ENCODE peak calls at places on chromosomes 11 and 22, in six cellular contexts. I is mesenchymal stem cell, M is mesendoderm, H is IMR-90, W is neuronal stem cell, F is trophoblast cell. A is an unnamed sample. For H3K4me1, the result is how much of the 10 kb centered on the place peaks cover.

GRCh38 chr11:116272181-116272789 is 500.5 kb downstream of the BUD13 start:
- DNase-seq in I (no peak), M (peak), H (no peak), W (no peak), F (no peak), A (no peak)

GRCh38 chr11:68997124-68997994 is 15.7 kb downstream of the MRGPRF start:
- DNase-seq in I (no peak), M (no peak), H (no peak), W (no peak), F (no peak), A (peak)

GRCh38 chr22:33706100-33706499 is 214.2 kb downstream of the LARGE1 start:
- DNase-seq in I (no peak), M (peak), H (no peak), W (no peak), F (no peak), A (peak)

GRCh38 chr11:120660024-120660565 is 148.5 kb downstream of the GRIK4 start:
- DNase-seq in I (peak), M (peak), H (peak), W (no peak), F (peak), A (peak)

GRCh38 chr11:2924821-2925675 is 4.2 kb downstream of the PHLDA2 start:
- DNase-seq in I (no peak), M (no peak), H (no peak), W (no peak), F (peak), A (no peak)

GRCh38 chr11:47889714-47890441 is 41.7 kb upstream of the NUP160 start:
- DNase-seq in I (no peak), M (no peak), H (no peak), W (no peak), F (no peak), A (no peak)

GRCh38 chr22:30753701-30754100 is 59.0 kb downstream of the OSBP2 start:
- DNase-seq in I (no peak), M (no peak), H (no peak), W (no peak), F (no peak), A (no peak)

GRCh38 chr11:2664331-2664730 is 35.5 kb downstream of the KCNQ1OT1 start:
- DNase-seq in I (no peak), M (no peak), H (no peak), W (no peak), F (no peak), A (no peak)

GRCh38 chr11:64089027-64089360 is 53.3 kb downstream of the FLRT1 start:
- DNase-seq in I (no peak), M (no peak), H (no peak), W (no peak), F (no peak), A (no peak)

GRCh38 chr22:20430101-20430640 is 7.5 kb downstream of the SCARF2 start:
- DNase-seq in I (no peak), M (peak), H (no peak), W (no peak), F (peak), A (peak)

GRCh38 chr11:69352181-69352580 is 58.2 kb downstream of the MYEOV start:
- DNase-seq in I (no peak), M (no peak), H (no peak), W (no peak), F (no peak), A (no peak)

GRCh38 chr22:27409299-27409698 is 392.3 kb downstream of the MN1 start:
- DNase-seq in I (no peak), M (no peak), H (no peak), W (no peak), F (no peak), A (no peak)

GRCh38 chr11:86228967-86229330 is 15.6 kb upstream of the EED start:
- DNase-seq in I (no peak), M (no peak), H (no peak), W (no peak), F (peak), A (no peak)

GRCh38 chr11:116033931-116034553 is 529.8 kb upstream of the CADM1 start:
- DNase-seq in I (no peak), M (no peak), H (no peak), W (no peak), F (no peak), A (peak)

GRCh38 chr22:25404923-25405853 is 159.3 kb upstream of the GRK3 start:
- DNase-seq in I (peak), M (no peak), H (peak), W (no peak), F (peak), A (no peak)

GRCh38 chr11:47314992-47315391 is 37.5 kb downstream of the MYBPC3 start:
- DNase-seq in I (no peak), M (no peak), H (peak), W (no peak), F (no peak), A (no peak)

GRCh38 chr22:46568102-46568809 is 30.8 kb upstream of the CELSR1 start:
- DNase-seq in I (no peak), M (no peak), H (no peak), W (no peak), F (no peak), A (no peak)

GRCh38 chr11:13448876-13449275 is 14.1 kb downstream of the BTBD10 start:
- DNase-seq in I (peak), M (no peak), H (peak), W (no peak), F (no peak), A (no peak)

GRCh38 chr11:73538381-73538872 is 59.5 kb downstream of the FAM168A start:
- DNase-seq in I (no peak), M (peak), H (no peak), W (peak), F (no peak), A (no peak)

GRCh38 chr22:48494968-48495750 is 1332.5 kb downstream of the BRD1 start:
- DNase-seq in I (no peak), M (peak), H (no peak), W (no peak), F (no peak), A (no peak)

GRCh38 chr22:19120829-19121630 is 1.2 kb downstream of the DGCR2 start:
- DNase-seq in I (peak), M (peak), H (peak), W (no peak), F (peak), A (peak)
- H3K4me1 ChIP-seq in I (under half), M (under half), H (under half), W (under half), F (under half), A (under half)

GRCh38 chr11:8593935-8594909 is at the start of gene STK33:
- DNase-seq in I (peak), M (peak), H (no peak), W (peak), F (peak), A (peak)
- H2BK120ac ChIP-seq in I (no peak), M (no peak), H (no peak), W (no peak), F (no peak), A (peak)

DNA sequence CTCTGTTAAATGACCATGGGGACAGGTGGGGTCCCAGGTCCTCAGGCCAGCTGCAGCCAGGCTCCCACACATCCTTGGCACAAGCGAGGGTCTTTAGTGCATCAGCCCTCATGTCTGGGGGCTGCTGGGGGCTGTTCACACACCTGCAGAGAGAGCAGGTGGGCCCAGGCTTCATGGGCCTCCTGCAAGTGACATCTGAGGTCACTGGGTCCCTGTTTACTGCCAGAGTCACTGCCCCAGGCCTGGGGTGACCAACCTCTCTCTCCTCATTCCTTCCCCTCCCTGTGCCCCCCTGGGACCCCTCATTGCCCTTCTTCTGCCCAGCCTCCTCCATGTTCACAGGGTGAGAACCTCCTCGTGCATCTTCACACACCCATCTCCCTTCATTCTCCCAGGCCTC is 92.4 kb downstream of the RTL6 start:
- DNase-seq in I (no peak), M (no peak), H (no peak), W (no peak), F (no peak), A (no peak)
- H3K23ac ChIP-seq in I (no peak), M (no peak), H (no peak), W (no peak), F (no peak), A (no peak)

GRCh38 chr22:22369962-22370265 is 125.3 kb downstream of the VPREB1 start:
- DNase-seq in I (no peak), M (no peak), H (no peak), W (no peak), F (no peak), A (no peak)
- H3K4me1 ChIP-seq in I (under half), M (under half), H (under half), W (under half), F (under half), A (under half)

GRCh38 chr22:39429916-39430575 is 26.8 kb upstream of the MGAT3 start:
- DNase-seq in I (no peak), M (no peak), H (no peak), W (no peak), F (no peak), A (peak)

GRCh38 chr22:39428597-39429071 is 28.2 kb upstream of the MGAT3 start:
- DNase-seq in I (no peak), M (peak), H (no peak), W (peak), F (no peak), A (peak)

GRCh38 chr22:39427751-39428596 is 28.4 kb downstream of the TAB1 start:
- DNase-seq in I (no peak), M (no peak), H (no peak), W (no peak), F (no peak), A (peak)

GRCh38 chr22:39430576-39431150 is 26.1 kb upstream of the MGAT3 start:
- DNase-seq in I (no peak), M (no peak), H (no peak), W (no peak), F (no peak), A (peak)

DNA sequence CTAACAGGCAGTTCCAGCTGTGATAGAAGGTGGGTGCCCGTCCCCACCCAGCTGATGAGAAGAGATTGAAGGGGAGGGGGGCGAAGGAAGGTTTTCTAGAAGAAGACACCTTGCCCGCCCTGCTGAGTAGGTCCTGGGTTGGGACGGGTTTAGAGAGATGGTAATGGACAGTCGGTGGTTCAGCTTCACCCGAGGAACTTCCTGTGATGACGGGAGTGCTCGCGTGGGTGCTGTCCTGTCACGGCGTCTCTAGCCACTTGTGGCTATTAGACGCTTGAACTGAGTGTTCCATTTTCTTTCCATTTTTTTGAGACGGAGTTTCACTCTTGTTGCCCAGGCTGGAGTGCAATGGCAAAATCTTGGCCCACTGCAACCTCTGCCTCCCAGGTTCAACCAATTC is 27.6 kb upstream of the MGAT3 start:
- DNase-seq in I (no peak), M (no peak), H (no peak), W (no peak), F (no peak), A (peak)
- H2BK120ac ChIP-seq in I (no peak), M (no peak), H (no peak), W (no peak), F (peak), A (no peak)

GRCh38 chr11:72534859-72535547 is 100.7 kb upstream of the CLPB start:
- DNase-seq in I (peak), M (peak), H (no peak), W (no peak), F (peak), A (peak)
- H3K23ac ChIP-seq in I (no peak), M (no peak), H (no peak), W (no peak), F (no peak), A (no peak)